ENCODE peak calls at places on chromosome 5, in five cellular contexts. One of them, this sample, is unnamed.

GRCh38 chr5:176359658-176360057 is 1.9 kb downstream of the KIAA1191 start:
- DNase-seq in K562: no peak
- DNase-seq in SK-N-SH: no peak
- DNase-seq in HepG2: no peak
- DNase-seq in GM12878: no peak
- DNase-seq in this sample: no peak

GRCh38 chr5:146291421-146292074 is 47.1 kb upstream of the POU4F3 start:
- DNase-seq in HepG2: peak
- DNase-seq in GM12878: no peak
- DNase-seq in SK-N-SH: peak
- DNase-seq in K562: peak
- DNase-seq in this sample: peak

GRCh38 chr5:139975306-139975705 is 67.8 kb downstream of the NRG2 start:
- DNase-seq in HepG2: no peak
- DNase-seq in K562: no peak
- DNase-seq in GM12878: no peak
- DNase-seq in SK-N-SH: no peak
- DNase-seq in this sample: no peak

GRCh38 chr5:78367318-78367991 is 7.0 kb downstream of the SCAMP1 start:
- DNase-seq in SK-N-SH: no peak
- DNase-seq in GM12878: no peak
- DNase-seq in K562: no peak
- DNase-seq in HepG2: no peak
- DNase-seq in this sample: no peak

GRCh38 chr5:132136906-132137305 is 63.3 kb downstream of the CSF2 start:
- DNase-seq in SK-N-SH: no peak
- DNase-seq in HepG2: no peak
- DNase-seq in GM12878: no peak
- DNase-seq in K562: no peak
- DNase-seq in this sample: no peak

GRCh38 chr5:21665525-21665924 is 1187.6 kb downstream of the CDH12 start:
- DNase-seq in GM12878: no peak
- DNase-seq in SK-N-SH: no peak
- DNase-seq in K562: no peak
- DNase-seq in HepG2: no peak
- DNase-seq in this sample: no peak

GRCh38 chr5:96146675-96147074 is 185.0 kb upstream of the ELL2 start:
- DNase-seq in K562: peak
- DNase-seq in GM12878: peak
- DNase-seq in HepG2: no peak
- DNase-seq in SK-N-SH: no peak
- DNase-seq in this sample: peak

GRCh38 chr5:35031276-35031675 is 16.5 kb downstream of the AGXT2 start:
- DNase-seq in GM12878: no peak
- DNase-seq in K562: no peak
- DNase-seq in SK-N-SH: no peak
- DNase-seq in HepG2: no peak
- DNase-seq in this sample: no peak

GRCh38 chr5:81800797-81801196 is 49.9 kb upstream of the SSBP2 start:
- DNase-seq in HepG2: no peak
- DNase-seq in K562: no peak
- DNase-seq in GM12878: no peak
- DNase-seq in SK-N-SH: no peak
- DNase-seq in this sample: no peak

GRCh38 chr5:172841258-172841657 is 7.2 kb downstream of the ERGIC1 start:
- DNase-seq in SK-N-SH: no peak
- DNase-seq in K562: no peak
- DNase-seq in HepG2: no peak
- DNase-seq in GM12878: no peak
- DNase-seq in this sample: no peak

GRCh38 chr5:78927657-78928282 is 57.3 kb downstream of the ARSB start:
- DNase-seq in GM12878: no peak
- DNase-seq in HepG2: peak
- DNase-seq in K562: no peak
- DNase-seq in SK-N-SH: no peak
- DNase-seq in this sample: peak

GRCh38 chr5:96129276-96129675 is 167.6 kb upstream of the ELL2 start:
- DNase-seq in K562: no peak
- DNase-seq in GM12878: no peak
- DNase-seq in SK-N-SH: no peak
- DNase-seq in HepG2: no peak
- DNase-seq in this sample: no peak

GRCh38 chr5:95631991-95632675 is 12.2 kb downstream of the GPR150 start:
- DNase-seq in K562: peak
- DNase-seq in HepG2: peak
- DNase-seq in GM12878: no peak
- DNase-seq in SK-N-SH: no peak
- DNase-seq in this sample: no peak

GRCh38 chr5:170078458-170078857 is 27.2 kb upstream of the FOXI1 start:
- DNase-seq in HepG2: no peak
- DNase-seq in GM12878: no peak
- DNase-seq in K562: no peak
- DNase-seq in SK-N-SH: no peak
- DNase-seq in this sample: no peak

GRCh38 chr5:34007675-34008600 is at the start of gene AMACR:
- DNase-seq in SK-N-SH: peak
- DNase-seq in GM12878: peak
- DNase-seq in K562: peak
- DNase-seq in HepG2: peak
- DNase-seq in this sample: peak

GRCh38 chr5:133441166-133441815 is 171.1 kb downstream of the FSTL4 start:
- DNase-seq in HepG2: no peak
- DNase-seq in SK-N-SH: no peak
- DNase-seq in K562: no peak
- DNase-seq in GM12878: no peak
- DNase-seq in this sample: no peak

GRCh38 chr5:138824924-138825863 is 49.9 kb downstream of the LRRTM2 start:
- DNase-seq in SK-N-SH: peak
- DNase-seq in K562: peak
- DNase-seq in HepG2: peak
- DNase-seq in GM12878: no peak
- DNase-seq in this sample: no peak

GRCh38 chr5:82821978-82822927 is 254.9 kb downstream of the TMEM167A start:
- DNase-seq in K562: no peak
- DNase-seq in GM12878: no peak
- DNase-seq in SK-N-SH: no peak
- DNase-seq in HepG2: no peak
- DNase-seq in this sample: no peak
- TF ChIP-seq ZBTB33 in K562: no peak
- TF ChIP-seq ZBTB33 in GM12878: no peak
- TF ChIP-seq ZBTB33 in SK-N-SH: no peak
- TF ChIP-seq ZBTB33 in HepG2: no peak
- TF ChIP-seq ZBTB33 in this sample: no peak

GRCh38 chr5:143577554-143577953 is 174.1 kb upstream of the NR3C1 start:
- DNase-seq in GM12878: no peak
- DNase-seq in SK-N-SH: no peak
- DNase-seq in HepG2: no peak
- DNase-seq in K562: no peak
- DNase-seq in this sample: no peak
- TF ChIP-seq ZBTB33 in GM12878: no peak
- TF ChIP-seq ZBTB33 in SK-N-SH: no peak
- TF ChIP-seq ZBTB33 in HepG2: no peak
- TF ChIP-seq ZBTB33 in K562: no peak
- TF ChIP-seq ZBTB33 in this sample: no peak

DNA sequence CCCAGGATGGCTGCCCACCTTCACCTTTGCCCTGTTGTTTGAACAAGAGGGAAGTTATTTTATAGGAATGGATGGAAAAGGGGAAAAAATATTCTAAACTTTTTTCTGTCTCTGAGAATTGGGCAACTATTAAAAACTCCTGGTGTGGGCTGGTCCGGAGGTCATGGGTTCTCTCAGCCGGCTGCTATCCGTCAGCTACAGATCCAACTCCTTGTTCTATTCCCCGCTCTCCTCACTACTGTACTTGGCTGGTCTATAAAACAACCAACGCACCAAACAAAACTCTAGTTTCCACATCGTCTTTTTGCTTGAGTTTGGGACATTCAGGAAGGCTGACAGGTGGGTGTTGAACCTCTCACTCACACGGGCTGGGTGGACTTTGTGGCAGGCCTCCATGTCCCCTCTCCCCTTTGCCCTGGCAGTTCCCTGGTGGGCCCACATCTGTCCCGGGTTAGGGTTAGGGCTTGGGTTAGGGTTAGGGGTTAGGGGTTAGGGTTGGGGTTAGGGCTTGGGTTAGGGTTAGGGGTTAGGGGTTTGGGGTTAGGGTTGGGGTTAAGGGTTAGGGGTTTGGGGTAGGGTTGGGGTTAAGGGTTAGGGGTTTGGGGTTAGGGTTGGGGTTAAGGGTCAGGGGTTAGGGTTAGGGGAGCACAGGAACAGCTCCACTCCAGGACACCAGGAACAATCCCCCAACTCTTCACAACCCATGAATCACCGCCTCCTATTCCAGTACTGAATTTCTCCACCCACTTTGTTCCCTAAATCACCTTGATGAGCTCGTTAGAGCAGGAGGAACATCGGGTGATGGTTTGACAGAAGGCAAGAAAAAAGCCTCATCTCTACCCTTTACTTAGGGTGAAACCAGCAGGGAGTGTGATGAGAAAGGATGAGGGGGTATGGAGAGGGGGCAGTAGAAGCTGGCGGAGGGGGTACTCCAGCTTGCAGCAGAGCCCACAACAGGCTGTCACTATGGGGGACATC is 302.1 kb upstream of the IRX4 start:
- DNase-seq in HepG2: no peak
- DNase-seq in K562: no peak
- DNase-seq in SK-N-SH: no peak
- DNase-seq in GM12878: no peak
- DNase-seq in this sample: no peak
- TF ChIP-seq ZBTB33 in HepG2: no peak
- TF ChIP-seq ZBTB33 in K562: no peak
- TF ChIP-seq ZBTB33 in SK-N-SH: no peak
- TF ChIP-seq ZBTB33 in GM12878: no peak
- TF ChIP-seq ZBTB33 in this sample: no peak

DNA sequence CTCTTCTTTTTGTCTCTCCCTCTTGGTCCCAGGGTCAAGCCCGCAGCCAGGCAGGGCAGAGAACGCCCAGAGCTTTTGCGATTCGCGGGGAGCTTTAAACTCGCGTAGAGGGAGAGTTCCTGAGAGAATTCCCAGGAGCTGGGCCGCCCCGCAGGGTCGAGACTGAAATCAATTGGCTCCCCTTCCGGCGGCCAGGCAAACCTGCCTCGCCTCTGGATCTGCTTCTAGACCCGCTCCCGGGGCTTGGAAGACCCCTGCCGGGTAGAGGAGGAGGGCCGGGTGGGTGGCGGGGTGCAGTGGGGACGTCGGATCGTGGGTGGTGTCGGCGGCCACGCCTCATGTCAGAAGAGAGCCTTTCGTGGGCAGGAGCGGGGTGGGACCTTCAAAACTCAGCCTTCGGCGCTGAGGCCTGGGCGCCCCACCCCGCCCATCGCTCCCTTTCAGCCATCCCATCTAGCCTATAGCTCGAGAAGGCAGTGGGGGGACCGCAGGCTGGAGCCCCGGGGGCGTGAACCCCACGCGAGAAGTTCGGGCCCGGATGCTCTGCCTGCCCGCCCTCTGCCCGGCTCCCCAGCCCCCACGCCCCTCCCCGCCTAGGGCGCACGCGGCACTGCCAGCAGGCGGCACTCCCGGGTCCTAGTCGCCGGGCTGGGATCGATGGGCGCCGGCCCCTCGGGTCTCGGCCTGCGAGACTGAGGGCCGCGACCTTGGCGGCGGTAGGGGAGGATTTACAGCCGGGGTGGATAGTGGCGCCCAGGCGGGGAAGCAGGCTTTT is 6.1 kb downstream of the PRDM6 start:
- DNase-seq in GM12878: no peak
- DNase-seq in K562: no peak
- DNase-seq in SK-N-SH: peak
- DNase-seq in HepG2: no peak
- DNase-seq in this sample: no peak
- TF ChIP-seq ZBTB33 in GM12878: no peak
- TF ChIP-seq ZBTB33 in K562: no peak
- TF ChIP-seq ZBTB33 in SK-N-SH: no peak
- TF ChIP-seq ZBTB33 in HepG2: no peak
- TF ChIP-seq ZBTB33 in this sample: no peak

DNA sequence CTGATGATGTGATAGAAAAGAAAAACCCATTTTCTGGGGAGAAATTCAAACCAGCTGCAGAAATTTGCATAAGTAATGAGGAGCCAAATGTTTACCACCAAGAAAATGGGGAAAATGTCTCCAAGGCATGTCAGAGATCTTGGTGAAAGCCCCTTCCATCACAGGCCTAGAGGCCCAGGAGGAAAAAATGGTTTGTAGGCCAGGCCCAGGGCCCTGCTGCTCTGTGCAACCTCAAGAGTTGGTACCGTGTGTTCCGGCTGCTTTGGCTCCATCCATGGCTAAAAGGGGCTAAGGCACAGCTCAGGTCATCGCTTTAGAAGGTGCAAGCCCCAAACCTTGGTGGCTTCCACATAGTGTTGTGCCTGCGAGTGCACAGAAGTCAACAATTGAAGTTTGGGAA is 543.1 kb downstream of the ZNF608 start:
- DNase-seq in SK-N-SH: no peak
- DNase-seq in K562: no peak
- DNase-seq in HepG2: no peak
- DNase-seq in GM12878: no peak
- DNase-seq in this sample: no peak
- TF ChIP-seq ZBTB33 in SK-N-SH: no peak
- TF ChIP-seq ZBTB33 in K562: no peak
- TF ChIP-seq ZBTB33 in HepG2: no peak
- TF ChIP-seq ZBTB33 in GM12878: no peak
- TF ChIP-seq ZBTB33 in this sample: no peak

DNA sequence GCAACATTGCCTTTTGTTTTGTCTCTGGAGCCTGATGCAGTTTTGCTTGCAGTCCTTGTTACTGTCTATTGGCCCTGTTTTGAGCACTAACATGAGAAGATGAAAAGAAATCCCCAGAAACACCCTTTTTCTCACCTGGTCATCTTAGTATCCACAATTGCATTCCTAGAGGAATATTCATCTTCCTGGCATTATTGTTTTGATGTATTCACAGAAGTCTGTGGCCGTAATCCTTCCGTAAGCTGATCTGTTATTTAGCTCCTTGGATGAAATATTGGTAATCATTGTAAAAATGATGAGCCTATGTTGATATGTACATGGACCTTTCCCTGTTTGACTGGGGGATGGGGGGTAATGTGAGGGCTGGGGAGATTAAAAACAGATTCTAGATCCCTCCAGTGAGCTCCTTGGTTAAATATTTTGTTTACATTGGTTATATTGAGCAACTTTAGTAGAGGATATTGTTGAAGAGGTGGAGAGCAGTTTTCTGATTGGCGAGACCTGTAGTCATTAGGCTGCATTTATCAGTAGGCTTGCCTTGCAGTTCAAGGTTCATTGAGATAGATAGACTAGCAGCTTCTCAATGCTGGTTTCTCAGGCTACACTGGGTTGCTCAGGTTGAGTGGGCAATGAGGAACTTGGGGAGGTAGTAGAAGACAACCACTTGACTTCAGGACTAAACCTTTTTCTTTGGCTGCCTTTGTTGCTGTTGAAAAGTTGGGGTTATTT is 117.5 kb downstream of the MACIR start:
- DNase-seq in GM12878: no peak
- DNase-seq in K562: no peak
- DNase-seq in SK-N-SH: no peak
- DNase-seq in HepG2: peak
- DNase-seq in this sample: no peak
- TF ChIP-seq ZBTB33 in GM12878: no peak
- TF ChIP-seq ZBTB33 in K562: no peak
- TF ChIP-seq ZBTB33 in SK-N-SH: no peak
- TF ChIP-seq ZBTB33 in HepG2: no peak
- TF ChIP-seq ZBTB33 in this sample: no peak

This sample was measured in HCT116.